ENCODE peak calls at places on chromosome 4, in six cellular contexts. L, E, G, X, O and S are unnamed samples.

GRCh38 chr4:120801171-120801758 is 121.3 kb downstream of the PRDM5 start:
- DNase-seq in L (no peak), E (peak), G (peak), X (no peak), O (peak), S (no peak)

GRCh38 chr4:106277140-106277680 is 38.8 kb downstream of the TBCK start:
- DNase-seq in L (no peak), E (peak), G (no peak), X (no peak), O (no peak), S (no peak)

GRCh38 chr4:184433258-184433892 is 41.0 kb downstream of the IRF2 start:
- DNase-seq in L (no peak), E (peak), G (no peak), X (no peak), O (peak), S (no peak)

GRCh38 chr4:85760521-85760920 is 285.6 kb downstream of the ARHGAP24 start:
- DNase-seq in L (no peak), E (no peak), G (no peak), X (no peak), O (no peak), S (no peak)

GRCh38 chr4:181478675-181479074 is 764.5 kb upstream of the TENM3 start:
- DNase-seq in L (no peak), E (no peak), G (no peak), X (no peak), O (no peak), S (no peak)

GRCh38 chr4:170938588-170938987 is 848.8 kb upstream of the AADAT start:
- DNase-seq in L (no peak), E (no peak), G (no peak), X (no peak), O (no peak), S (no peak)

GRCh38 chr4:184250795-184251679 is 33.4 kb upstream of the ENPP6 start:
- DNase-seq in L (peak), E (peak), G (peak), X (no peak), O (peak), S (peak)

GRCh38 chr4:17276821-17277220 is 235.1 kb downstream of the QDPR start:
- DNase-seq in L (no peak), E (peak), G (peak), X (no peak), O (no peak), S (peak)

GRCh38 chr4:76539979-76540378 is 105.0 kb downstream of the SHROOM3 start:
- DNase-seq in L (no peak), E (no peak), G (peak), X (no peak), O (peak), S (peak)

GRCh38 chr4:40990202-40990898 is 224.0 kb downstream of the APBB2 start:
- DNase-seq in L (no peak), E (peak), G (peak), X (no peak), O (peak), S (no peak)

GRCh38 chr4:54556081-54556480 is 101.7 kb upstream of the KIT start:
- DNase-seq in L (no peak), E (no peak), G (no peak), X (no peak), O (no peak), S (no peak)

GRCh38 chr4:125353131-125353530 is 38.4 kb downstream of the FAT4 start:
- DNase-seq in L (no peak), E (no peak), G (no peak), X (no peak), O (no peak), S (no peak)

GRCh38 chr4:88244056-88244455 is 40.3 kb downstream of the PPM1K start:
- DNase-seq in L (no peak), E (no peak), G (no peak), X (no peak), O (no peak), S (no peak)

GRCh38 chr4:47561331-47561730 is 76.3 kb downstream of the ATP10D start:
- DNase-seq in L (no peak), E (no peak), G (no peak), X (no peak), O (no peak), S (no peak)

GRCh38 chr4:183876268-183876934 is 28.7 kb upstream of the STOX2 start:
- DNase-seq in L (no peak), E (peak), G (peak), X (no peak), O (peak), S (no peak)

GRCh38 chr4:1567519-1567807 is 116.7 kb downstream of the FAM53A start:
- DNase-seq in L (no peak), E (no peak), G (no peak), X (no peak), O (no peak), S (no peak)

GRCh38 chr4:119050501-119051090 is 85.0 kb upstream of the MYOZ2 start:
- DNase-seq in L (no peak), E (peak), G (no peak), X (no peak), O (peak), S (no peak)

GRCh38 chr4:76388160-76388908 is 32.6 kb downstream of the CCDC158 start:
- DNase-seq in L (no peak), E (no peak), G (no peak), X (no peak), O (peak), S (peak)

GRCh38 chr4:41646862-41647261 is 101.7 kb downstream of the PHOX2B start:
- DNase-seq in L (no peak), E (no peak), G (no peak), X (no peak), O (no peak), S (no peak)

GRCh38 chr4:33837043-33837442 is 2407.3 kb downstream of the ARAP2 start:
- DNase-seq in L (no peak), E (peak), G (peak), X (no peak), O (peak), S (peak)

GRCh38 chr4:157121396-157121795 is 45.4 kb downstream of the GLRB start:
- DNase-seq in L (no peak), E (no peak), G (no peak), X (no peak), O (no peak), S (no peak)

GRCh38 chr4:86358176-86358701 is 1.6 kb downstream of the MAPK10 start:
- DNase-seq in L (no peak), E (peak), G (peak), X (no peak), O (no peak), S (peak)

GRCh38 chr4:190018201-190018920 is 8.7 kb downstream of the FRG2 start:
- DNase-seq in L (no peak), E (no peak), G (no peak), X (no peak), O (no peak), S (no peak)

GRCh38 chr4:102627831-102628523 is 126.8 kb downstream of the NFKB1 start:
- DNase-seq in L (no peak), E (peak), G (peak), X (no peak), O (no peak), S (no peak)

GRCh38 chr4:7984286-7984925 is 44.7 kb upstream of the AFAP1 start:
- DNase-seq in L (no peak), E (no peak), G (no peak), X (no peak), O (no peak), S (no peak)

GRCh38 chr4:52873191-52873590 is 11.1 kb downstream of the RASL11B start:
- DNase-seq in L (no peak), E (no peak), G (no peak), X (no peak), O (peak), S (peak)

GRCh38 chr4:104677122-104677521 is 182.4 kb upstream of the CXXC4 start:
- DNase-seq in L (peak), E (no peak), G (no peak), X (no peak), O (no peak), S (peak)

GRCh38 chr4:153465583-153465921 is 608 bp upstream of the TMEM131L start:
- DNase-seq in L (no peak), E (peak), G (peak), X (no peak), O (peak), S (peak)

GRCh38 chr4:141768954-141769353 is 132.6 kb downstream of the IL15 start:
- DNase-seq in L (no peak), E (peak), G (peak), X (no peak), O (no peak), S (no peak)

GRCh38 chr4:135724426-135724825 is 1522.8 kb upstream of the PABPC4L start:
- DNase-seq in L (no peak), E (no peak), G (no peak), X (no peak), O (peak), S (no peak)

GRCh38 chr4:94504545-94504944 is 52.8 kb downstream of the PDLIM5 start:
- DNase-seq in L (no peak), E (peak), G (peak), X (no peak), O (no peak), S (no peak)

GRCh38 chr4:85474818-85475630 is at the start of gene ARHGAP24:
- DNase-seq in L (peak), E (peak), G (peak), X (peak), O (peak), S (peak)

GRCh38 chr4:120049732-120050494 is 16.7 kb downstream of the MAD2L1 start:
- DNase-seq in L (peak), E (peak), G (peak), X (peak), O (peak), S (peak)

GRCh38 chr4:80201326-80202151 is 4.2 kb downstream of the PRDM8 start:
- DNase-seq in L (no peak), E (peak), G (peak), X (no peak), O (peak), S (peak)

GRCh38 chr4:6953751-6954380 is 44.2 kb downstream of the TBC1D14 start:
- DNase-seq in L (no peak), E (peak), G (peak), X (no peak), O (peak), S (peak)

GRCh38 chr4:79211490-79211889 is 114.4 kb downstream of the NAA11 start:
- DNase-seq in L (no peak), E (no peak), G (no peak), X (no peak), O (no peak), S (no peak)

GRCh38 chr4:52102587-52102986 is 51.5 kb downstream of the SPATA18 start:
- DNase-seq in L (no peak), E (peak), G (no peak), X (no peak), O (no peak), S (no peak)

GRCh38 chr4:55407119-55407518 is 11.4 kb downstream of the TMEM165 start:
- DNase-seq in L (no peak), E (no peak), G (no peak), X (no peak), O (no peak), S (no peak)

GRCh38 chr4:38072578-38072977 is 112.4 kb downstream of the PTTG2 start:
- DNase-seq in L (no peak), E (no peak), G (peak), X (no peak), O (no peak), S (no peak)

GRCh38 chr4:123562994-123563745 is 166.6 kb downstream of the SPRY1 start:
- DNase-seq in L (no peak), E (peak), G (peak), X (no peak), O (no peak), S (no peak)
- H3K27ac ChIP-seq in L (no peak), E (no peak), G (no peak), X (no peak), O (no peak), S (no peak)

GRCh38 chr4:169008478-169008877 is 1.6 kb downstream of the CBR4 start:
- DNase-seq in L (no peak), E (no peak), G (no peak), X (no peak), O (no peak), S (no peak)

GRCh38 chr4:169013396-169013795 is 3.3 kb upstream of the CBR4 start:
- DNase-seq in L (no peak), E (no peak), G (no peak), X (no peak), O (no peak), S (no peak)

GRCh38 chr4:169012049-169012448 is 2.0 kb upstream of the CBR4 start:
- DNase-seq in L (no peak), E (no peak), G (no peak), X (no peak), O (no peak), S (no peak)

GRCh38 chr4:169009281-169010124 is 552 bp downstream of the CBR4 start:
- DNase-seq in L (peak), E (peak), G (peak), X (no peak), O (peak), S (peak)

GRCh38 chr4:169010125-169011023 is at the start of gene CBR4:
- DNase-seq in L (peak), E (peak), G (peak), X (peak), O (peak), S (peak)
- H3K4ac ChIP-seq in L (peak), E (peak), G (peak), X (peak), O (peak), S (peak)

GRCh38 chr4:26858035-26858918 is 2.4 kb upstream of the STIM2 start:
- DNase-seq in L (no peak), E (no peak), G (peak), X (no peak), O (no peak), S (peak)

GRCh38 chr4:26859762-26860156 is 882 bp upstream of the STIM2 start:
- DNase-seq in L (no peak), E (no peak), G (no peak), X (no peak), O (no peak), S (peak)

GRCh38 chr4:26857278-26858034 is 3.2 kb upstream of the STIM2 start:
- DNase-seq in L (peak), E (peak), G (peak), X (peak), O (peak), S (peak)

GRCh38 chr4:26860157-26860921 is at the start of gene STIM2:
- DNase-seq in L (peak), E (peak), G (peak), X (peak), O (peak), S (peak)

DNA sequence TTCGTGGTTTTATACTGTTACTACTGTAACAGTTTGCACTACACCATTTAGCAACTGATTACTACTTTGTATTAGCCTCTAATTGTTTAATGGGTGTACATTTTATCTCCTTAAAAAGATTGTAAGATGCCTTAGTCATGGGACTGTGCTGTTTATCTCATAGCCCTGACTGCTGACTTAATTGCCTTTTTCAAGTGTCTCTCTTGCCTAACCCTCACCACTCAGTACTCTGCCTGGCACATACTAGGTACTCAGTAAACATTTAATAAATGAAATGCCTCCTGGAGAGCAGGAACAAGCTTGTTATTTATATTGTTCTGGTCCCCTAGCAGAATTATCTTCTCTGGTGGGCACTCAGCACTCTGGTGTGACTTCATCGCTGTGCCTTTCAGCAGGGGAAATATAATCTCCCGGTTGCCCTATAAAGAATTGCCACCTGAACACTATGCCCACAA is 1.7 kb upstream of the STIM2 start:
- DNase-seq in L (no peak), E (peak), G (peak), X (no peak), O (no peak), S (no peak)
- H3K4me3 ChIP-seq in L (no peak), E (no peak), G (no peak), X (peak), O (no peak), S (no peak)

GRCh38 chr4:15907430-15907829 is 31.1 kb downstream of the FGFBP1 start:
- DNase-seq in L (no peak), E (no peak), G (no peak), X (no peak), O (no peak), S (no peak)

GRCh38 chr4:15913631-15913970 is 24.9 kb downstream of the FGFBP1 start:
- DNase-seq in L (no peak), E (peak), G (peak), X (no peak), O (peak), S (peak)

GRCh38 chr4:15912236-15912635 is 26.3 kb downstream of the FGFBP1 start:
- DNase-seq in L (no peak), E (no peak), G (peak), X (no peak), O (no peak), S (no peak)

GRCh38 chr4:15912961-15913630 is 25.4 kb downstream of the FGFBP1 start:
- DNase-seq in L (no peak), E (peak), G (peak), X (no peak), O (peak), S (peak)

DNA sequence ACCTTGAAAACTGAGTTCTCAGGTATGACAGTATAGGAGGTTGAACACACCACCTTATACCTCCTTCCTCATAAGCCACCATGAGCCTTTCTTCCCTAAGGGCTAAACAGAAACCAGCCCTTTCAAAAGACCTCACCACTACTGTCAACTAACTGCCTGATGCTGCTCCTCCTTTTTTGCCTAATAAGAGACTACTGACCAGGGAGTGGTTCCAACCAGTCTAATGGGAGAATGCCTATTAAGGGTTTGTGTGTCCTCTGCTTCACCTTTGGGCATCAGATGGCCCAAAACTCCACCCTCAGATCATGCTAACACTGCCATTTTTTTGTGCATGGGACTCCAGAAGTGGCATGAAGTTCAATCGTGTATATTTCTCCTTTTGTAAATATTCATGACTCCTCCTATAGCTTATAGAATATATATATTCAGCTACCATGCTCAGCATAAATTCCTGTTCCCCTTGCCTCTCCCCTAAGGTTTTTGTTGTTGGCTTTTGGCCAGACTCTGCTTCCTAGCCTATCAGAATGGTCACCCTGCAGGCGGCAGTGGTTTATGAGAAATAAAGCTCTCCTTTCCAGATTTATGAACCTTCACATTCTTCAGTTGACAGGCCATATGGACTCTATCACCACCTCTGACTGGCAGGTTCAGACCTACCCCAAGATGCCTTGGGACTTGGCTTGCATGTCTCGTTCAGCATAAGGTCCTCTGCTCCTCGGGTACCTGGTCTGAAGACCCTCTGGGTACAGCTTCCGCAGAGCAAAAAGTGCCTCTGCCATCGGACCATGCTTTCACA is 28.2 kb downstream of the FGFBP1 start:
- DNase-seq in L (no peak), E (no peak), G (no peak), X (no peak), O (no peak), S (no peak)
- H3K27ac ChIP-seq in L (no peak), E (no peak), G (no peak), X (no peak), O (no peak), S (no peak)

DNA sequence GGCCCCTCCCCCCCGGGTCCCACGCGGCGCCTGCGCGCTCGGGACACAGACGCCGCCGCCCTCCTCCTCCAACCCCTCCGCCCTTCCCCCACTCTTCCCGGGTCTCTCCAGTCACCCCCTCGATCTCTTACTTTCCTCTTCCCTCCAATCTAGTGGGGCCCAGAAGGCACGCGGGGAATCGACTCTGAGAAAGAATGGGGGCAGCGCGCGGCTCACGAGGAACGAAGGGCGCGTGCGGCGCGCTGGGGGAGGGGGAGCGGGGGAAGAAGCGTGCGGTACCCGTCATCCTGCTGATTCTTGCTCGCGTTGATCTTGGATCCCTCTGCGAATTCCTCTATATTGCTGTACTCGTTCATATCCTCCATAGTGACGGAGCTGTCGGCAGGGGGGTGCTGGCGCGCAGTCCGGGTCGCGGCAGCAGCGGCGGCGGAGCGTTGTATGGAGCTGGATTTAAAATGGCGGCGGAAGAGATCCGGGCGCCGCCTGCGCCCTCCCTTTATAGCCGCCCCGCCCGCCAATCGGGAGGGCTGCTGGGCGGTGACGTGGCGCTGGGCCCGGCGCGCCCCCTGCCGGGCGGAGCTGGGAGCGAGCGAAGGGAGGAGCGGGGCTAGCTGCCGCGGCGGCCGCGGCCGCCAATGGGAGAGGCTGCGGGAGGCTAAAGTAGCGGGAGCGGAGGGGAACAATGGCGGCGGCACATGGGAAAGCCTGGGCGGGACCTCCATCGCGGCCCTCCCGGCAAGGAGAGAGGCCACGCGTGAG is 1.1 kb downstream of the HNRNPDL start:
- DNase-seq in L (peak), E (peak), G (peak), X (peak), O (peak), S (peak)
- H3K4ac ChIP-seq in L (peak), E (peak), G (peak), X (peak), O (peak), S (peak)

DNA sequence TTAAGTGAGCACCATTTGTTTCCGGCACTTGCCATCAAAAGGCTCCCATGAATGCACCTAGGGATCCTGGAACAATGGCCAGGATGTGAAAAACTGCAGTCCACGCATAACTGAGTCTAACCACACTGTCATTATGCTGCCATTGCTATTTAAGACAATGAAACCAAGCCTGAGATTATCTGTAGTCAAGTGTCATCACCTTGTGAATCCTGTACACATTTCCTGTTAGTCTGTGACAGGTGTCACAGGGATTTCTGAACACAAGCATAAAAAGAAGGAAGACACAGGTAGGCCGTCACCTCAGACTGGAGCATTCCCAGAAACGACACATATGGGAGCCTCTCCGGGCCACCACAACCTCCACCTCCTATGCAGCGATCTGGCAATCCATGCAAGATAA is 66.7 kb downstream of the HADH start:
- DNase-seq in L (no peak), E (no peak), G (no peak), X (no peak), O (no peak), S (no peak)
- H3K4me3 ChIP-seq in L (no peak), E (no peak), G (no peak), X (no peak), O (no peak), S (no peak)

GRCh38 chr4:165207431-165208321 is at the start of gene KLHL2:
- DNase-seq in L (peak), E (peak), G (peak), X (no peak), O (peak), S (peak)
- H3K27ac ChIP-seq in L (peak), E (peak), G (no peak), X (peak), O (no peak), S (peak)